ENCODE peak calls at places on chromosomes 11 and 22, in four cellular contexts. One of them, this sample, is unnamed.
A peak's percentile ranks its signal among the peaks of the same experiment; 100 is the strongest.

GRCh38 chr22:46068908-46069481 is 81.3 kb upstream of the PPARA start:
- DNase-seq in OCI-LY7: peak; percentile 13
- DNase-seq in IMR-90: peak; percentile 49
- DNase-seq in PC-3: peak; percentile 81
- DNase-seq in this sample: no peak

GRCh38 chr22:41596776-41597634 is 7.4 kb upstream of the PMM1 start:
- DNase-seq in OCI-LY7: peak; percentile 45
- DNase-seq in IMR-90: peak; percentile 37
- DNase-seq in PC-3: peak; percentile 48
- DNase-seq in this sample: peak; percentile 69

GRCh38 chr11:85115798-85116197 is 511.3 kb downstream of the DLG2 start:
- DNase-seq in PC-3: peak; percentile 72
- DNase-seq in OCI-LY7: no peak
- DNase-seq in IMR-90: no peak
- DNase-seq in this sample: peak; percentile 11

GRCh38 chr11:69008774-69009440 is 4.1 kb downstream of the MRGPRF start:
- DNase-seq in PC-3: peak; percentile 95
- DNase-seq in IMR-90: peak; percentile 99
- DNase-seq in OCI-LY7: no peak
- DNase-seq in this sample: peak; percentile 95

GRCh38 chr11:104163100-104164027 is 583 bp downstream of the PDGFD start:
- DNase-seq in OCI-LY7: peak; percentile 61
- DNase-seq in PC-3: no peak
- DNase-seq in IMR-90: peak; percentile 20
- DNase-seq in this sample: peak; percentile 38

GRCh38 chr11:69939551-69940245 is 120.5 kb upstream of the FGF3 start:
- DNase-seq in PC-3: no peak
- DNase-seq in OCI-LY7: no peak
- DNase-seq in IMR-90: peak; percentile 77
- DNase-seq in this sample: peak; percentile 72

GRCh38 chr11:128579790-128580504 is 7.4 kb downstream of the ETS1 start:
- DNase-seq in IMR-90: peak; percentile 79
- DNase-seq in OCI-LY7: no peak
- DNase-seq in PC-3: peak; percentile 51
- DNase-seq in this sample: no peak

GRCh38 chr11:87832216-87832615 is 343.0 kb downstream of the RAB38 start:
- DNase-seq in PC-3: peak; percentile 39
- DNase-seq in IMR-90: no peak
- DNase-seq in OCI-LY7: no peak
- DNase-seq in this sample: peak; percentile 5

GRCh38 chr11:111793863-111794262 is 27.7 kb upstream of the PPP2R1B start:
- DNase-seq in PC-3: peak; percentile 54
- DNase-seq in IMR-90: peak; percentile 47
- DNase-seq in OCI-LY7: no peak
- DNase-seq in this sample: no peak

GRCh38 chr11:71342951-71343827 is 90.8 kb upstream of the SHANK2 start:
- DNase-seq in PC-3: peak; percentile 75
- DNase-seq in IMR-90: peak; percentile 15
- DNase-seq in OCI-LY7: peak; percentile 62
- DNase-seq in this sample: peak; percentile 78

GRCh38 chr11:120052196-120052775 is 85.6 kb downstream of the TRIM29 start:
- DNase-seq in OCI-LY7: no peak
- DNase-seq in IMR-90: no peak
- DNase-seq in PC-3: no peak
- DNase-seq in this sample: no peak

GRCh38 chr22:43110927-43111623 is 525 bp downstream of the BIK start:
- DNase-seq in OCI-LY7: peak; percentile 89
- DNase-seq in PC-3: peak; percentile 35
- DNase-seq in IMR-90: no peak
- DNase-seq in this sample: peak; percentile 69

GRCh38 chr11:119011476-119011875 is 6.7 kb downstream of the RPS25 start:
- DNase-seq in OCI-LY7: no peak
- DNase-seq in PC-3: no peak
- DNase-seq in IMR-90: no peak
- DNase-seq in this sample: no peak

GRCh38 chr11:27721505-27722116 is 21.4 kb upstream of the BDNF start:
- DNase-seq in PC-3: no peak
- DNase-seq in OCI-LY7: no peak
- DNase-seq in IMR-90: no peak
- DNase-seq in this sample: no peak

GRCh38 chr11:90220391-90220790 is 2.5 kb downstream of the CHORDC1 start:
- DNase-seq in IMR-90: peak; percentile 72
- DNase-seq in OCI-LY7: no peak
- DNase-seq in PC-3: peak; percentile 76
- DNase-seq in this sample: no peak

GRCh38 chr11:84819128-84819527 is 808.0 kb downstream of the DLG2 start:
- DNase-seq in IMR-90: no peak
- DNase-seq in OCI-LY7: no peak
- DNase-seq in PC-3: peak; percentile 87
- DNase-seq in this sample: no peak

GRCh38 chr22:25364281-25364680 is 144.8 kb downstream of the CRYBB2 start:
- DNase-seq in IMR-90: no peak
- DNase-seq in OCI-LY7: no peak
- DNase-seq in PC-3: peak; percentile 8
- DNase-seq in this sample: no peak

GRCh38 chr11:8777907-8778767 is 95.5 kb downstream of the RPL27A start:
- DNase-seq in IMR-90: peak; percentile 71
- DNase-seq in OCI-LY7: peak; percentile 5
- DNase-seq in PC-3: no peak
- DNase-seq in this sample: peak; percentile 53

GRCh38 chr11:79174045-79175008 is 266.5 kb downstream of the TENM4 start:
- DNase-seq in IMR-90: peak; percentile 25
- DNase-seq in PC-3: no peak
- DNase-seq in OCI-LY7: no peak
- DNase-seq in this sample: no peak

GRCh38 chr22:48493733-48494132 is 1333.9 kb downstream of the BRD1 start:
- DNase-seq in IMR-90: no peak
- DNase-seq in PC-3: no peak
- DNase-seq in OCI-LY7: no peak
- DNase-seq in this sample: no peak

GRCh38 chr11:112219476-112220232 is 6.6 kb upstream of the PTS start:
- DNase-seq in OCI-LY7: peak; percentile 79
- DNase-seq in PC-3: peak; percentile 88
- DNase-seq in IMR-90: peak; percentile 81
- DNase-seq in this sample: peak; percentile 77

GRCh38 chr11:2390871-2391662 is 9.5 kb upstream of the TSSC4 start:
- DNase-seq in IMR-90: peak; percentile 78
- DNase-seq in PC-3: peak; percentile 34
- DNase-seq in OCI-LY7: peak; percentile 77
- DNase-seq in this sample: no peak

GRCh38 chr11:76680517-76681425 is 10.2 kb upstream of the LRRC32 start:
- DNase-seq in IMR-90: peak; percentile 66
- DNase-seq in OCI-LY7: peak; percentile 87
- DNase-seq in PC-3: peak; percentile 81
- DNase-seq in this sample: peak; percentile 89

GRCh38 chr22:47284360-47284759 is 521.9 kb downstream of the TBC1D22A start:
- DNase-seq in IMR-90: no peak
- DNase-seq in OCI-LY7: no peak
- DNase-seq in PC-3: no peak
- DNase-seq in this sample: no peak

GRCh38 chr22:32528984-32529982 is 54.7 kb downstream of the FBXO7 start:
- DNase-seq in IMR-90: peak; percentile 86
- DNase-seq in PC-3: peak; percentile 69
- DNase-seq in OCI-LY7: peak; percentile 56
- DNase-seq in this sample: peak; percentile 90

GRCh38 chr11:80637011-80637410 is 1196.2 kb upstream of the TENM4 start:
- DNase-seq in OCI-LY7: no peak
- DNase-seq in PC-3: no peak
- DNase-seq in IMR-90: no peak
- DNase-seq in this sample: no peak

GRCh38 chr11:33935466-33935865 is 43.6 kb upstream of the LMO2 start:
- DNase-seq in OCI-LY7: no peak
- DNase-seq in PC-3: no peak
- DNase-seq in IMR-90: no peak
- DNase-seq in this sample: no peak

GRCh38 chr22:17410576-17410975 is 41.3 kb downstream of the CECR2 start:
- DNase-seq in PC-3: no peak
- DNase-seq in IMR-90: no peak
- DNase-seq in OCI-LY7: no peak
- DNase-seq in this sample: no peak

GRCh38 chr22:17412232-17412631 is 43.0 kb downstream of the CECR2 start:
- DNase-seq in IMR-90: no peak
- DNase-seq in PC-3: no peak
- DNase-seq in OCI-LY7: no peak
- DNase-seq in this sample: no peak

GRCh38 chr22:17407643-17408042 is 38.4 kb downstream of the CECR2 start:
- DNase-seq in OCI-LY7: no peak
- DNase-seq in PC-3: no peak
- DNase-seq in IMR-90: no peak
- DNase-seq in this sample: no peak

GRCh38 chr22:17411213-17411612 is 42.0 kb downstream of the CECR2 start:
- DNase-seq in IMR-90: no peak
- DNase-seq in OCI-LY7: no peak
- DNase-seq in PC-3: no peak
- DNase-seq in this sample: no peak
- H3K4me2 ChIP-seq in IMR-90: no peak overlapping the region
- H3K4me2 ChIP-seq in OCI-LY7: no peak overlapping the region
- H3K4me2 ChIP-seq in PC-3: no peak overlapping the region
- H3K4me2 ChIP-seq in this sample: no peak overlapping the region

DNA sequence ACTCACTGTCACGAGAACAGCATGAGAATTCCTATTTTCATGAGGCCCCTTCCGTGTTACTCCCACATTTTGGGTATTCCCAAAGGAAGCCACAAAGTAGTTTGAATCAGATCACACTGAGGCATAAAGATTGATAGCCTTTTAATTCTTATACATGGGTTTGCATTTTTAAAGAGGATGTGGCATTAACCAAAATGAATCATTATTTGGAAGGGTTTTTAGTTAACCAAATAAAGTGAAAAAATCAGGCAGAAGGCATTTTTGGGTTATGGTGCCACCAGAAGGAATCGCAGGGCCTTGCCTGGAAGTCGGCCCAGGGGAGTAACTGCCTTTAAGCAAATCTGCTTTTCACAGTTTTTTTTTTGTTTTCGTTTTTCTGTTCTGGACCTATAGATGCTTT is 55.4 kb downstream of the HSD17B12 start:
- DNase-seq in PC-3: peak; percentile 83
- DNase-seq in OCI-LY7: no peak
- DNase-seq in IMR-90: peak; percentile 71
- DNase-seq in this sample: no peak
- H3K4me2 ChIP-seq in PC-3: peak overlapping the region; percentile 75
- H3K4me2 ChIP-seq in OCI-LY7: no peak overlapping the region
- H3K4me2 ChIP-seq in IMR-90: peak overlapping the region; percentile 34
- H3K4me2 ChIP-seq in this sample: no peak overlapping the region

GRCh38 chr11:115202061-115202460 is 302.2 kb downstream of the CADM1 start:
- DNase-seq in IMR-90: no peak
- DNase-seq in PC-3: no peak
- DNase-seq in OCI-LY7: no peak
- DNase-seq in this sample: no peak
- H3K4me2 ChIP-seq in IMR-90: no peak overlapping the region
- H3K4me2 ChIP-seq in PC-3: no peak overlapping the region
- H3K4me2 ChIP-seq in OCI-LY7: no peak overlapping the region
- H3K4me2 ChIP-seq in this sample: no peak overlapping the region

GRCh38 chr11:45296085-45296484 is 9.9 kb upstream of the SYT13 start:
- DNase-seq in IMR-90: no peak
- DNase-seq in PC-3: no peak
- DNase-seq in OCI-LY7: no peak
- DNase-seq in this sample: no peak

GRCh38 chr11:45300715-45301114 is 14.6 kb upstream of the SYT13 start:
- DNase-seq in IMR-90: no peak
- DNase-seq in PC-3: no peak
- DNase-seq in OCI-LY7: no peak
- DNase-seq in this sample: no peak

GRCh38 chr11:45301537-45302246 is 15.6 kb upstream of the SYT13 start:
- DNase-seq in IMR-90: no peak
- DNase-seq in PC-3: no peak
- DNase-seq in OCI-LY7: peak; percentile 21
- DNase-seq in this sample: no peak

GRCh38 chr11:45294499-45294898 is 8.4 kb upstream of the SYT13 start:
- DNase-seq in OCI-LY7: no peak
- DNase-seq in IMR-90: no peak
- DNase-seq in PC-3: no peak
- DNase-seq in this sample: no peak

GRCh38 chr11:45298718-45299117 is 12.6 kb upstream of the SYT13 start:
- DNase-seq in OCI-LY7: peak; percentile 72
- DNase-seq in IMR-90: no peak
- DNase-seq in PC-3: no peak
- DNase-seq in this sample: no peak
- H3K4me2 ChIP-seq in OCI-LY7: peak overlapping the region; percentile 50
- H3K4me2 ChIP-seq in IMR-90: no peak overlapping the region
- H3K4me2 ChIP-seq in PC-3: no peak overlapping the region
- H3K4me2 ChIP-seq in this sample: no peak overlapping the region

GRCh38 chr11:63940786-63941185 is 2.0 kb downstream of the NAA40 start:
- DNase-seq in OCI-LY7: peak; percentile 43
- DNase-seq in IMR-90: no peak
- DNase-seq in PC-3: no peak
- DNase-seq in this sample: no peak
- H3K4me2 ChIP-seq in OCI-LY7: peak overlapping the region; percentile 99
- H3K4me2 ChIP-seq in IMR-90: no peak overlapping the region
- H3K4me2 ChIP-seq in PC-3: peak overlapping the region; percentile 100
- H3K4me2 ChIP-seq in this sample: no peak overlapping the region

GRCh38 chr11:10317776-10318526 is 13.1 kb downstream of the ADM start:
- DNase-seq in OCI-LY7: peak; percentile 86
- DNase-seq in IMR-90: no peak
- DNase-seq in PC-3: no peak
- DNase-seq in this sample: no peak

GRCh38 chr11:10318527-10318802 is 13.6 kb downstream of the ADM start:
- DNase-seq in OCI-LY7: peak; percentile 82
- DNase-seq in IMR-90: no peak
- DNase-seq in PC-3: no peak
- DNase-seq in this sample: no peak

GRCh38 chr11:10319691-10320090 is 14.8 kb downstream of the ADM start:
- DNase-seq in IMR-90: no peak
- DNase-seq in PC-3: no peak
- DNase-seq in OCI-LY7: no peak
- DNase-seq in this sample: no peak

GRCh38 chr11:10322401-10322800 is 17.5 kb downstream of the ADM start:
- DNase-seq in OCI-LY7: no peak
- DNase-seq in PC-3: no peak
- DNase-seq in IMR-90: no peak
- DNase-seq in this sample: no peak

GRCh38 chr11:10320164-10320563 is 15.3 kb downstream of the ADM start:
- DNase-seq in OCI-LY7: no peak
- DNase-seq in PC-3: no peak
- DNase-seq in IMR-90: no peak
- DNase-seq in this sample: no peak
- H3K4me2 ChIP-seq in OCI-LY7: peak overlapping the region; percentile 61
- H3K4me2 ChIP-seq in PC-3: no peak overlapping the region
- H3K4me2 ChIP-seq in IMR-90: no peak overlapping the region
- H3K4me2 ChIP-seq in this sample: no peak overlapping the region

GRCh38 chr22:40204331-40205116 is 26.8 kb downstream of the TNRC6B start:
- DNase-seq in IMR-90: peak; percentile 73
- DNase-seq in OCI-LY7: no peak
- DNase-seq in PC-3: no peak
- DNase-seq in this sample: no peak
- H3K4me2 ChIP-seq in IMR-90: peak overlapping the region; percentile 12
- H3K4me2 ChIP-seq in OCI-LY7: peak overlapping the region; percentile 64
- H3K4me2 ChIP-seq in PC-3: no peak overlapping the region
- H3K4me2 ChIP-seq in this sample: peak overlapping the region; percentile 28

GRCh38 chr22:44246615-44247326 is 66.0 kb downstream of the SHISAL1 start:
- DNase-seq in PC-3: no peak
- DNase-seq in IMR-90: no peak
- DNase-seq in OCI-LY7: no peak
- DNase-seq in this sample: no peak
- H3K4me2 ChIP-seq in PC-3: no peak overlapping the region
- H3K4me2 ChIP-seq in IMR-90: no peak overlapping the region
- H3K4me2 ChIP-seq in OCI-LY7: no peak overlapping the region
- H3K4me2 ChIP-seq in this sample: no peak overlapping the region

GRCh38 chr11:75320046-75320618 is 31.3 kb downstream of the ARRB1 start:
- DNase-seq in PC-3: no peak
- DNase-seq in OCI-LY7: no peak
- DNase-seq in IMR-90: no peak
- DNase-seq in this sample: no peak
- H3K4me2 ChIP-seq in PC-3: no peak overlapping the region
- H3K4me2 ChIP-seq in OCI-LY7: no peak overlapping the region
- H3K4me2 ChIP-seq in IMR-90: no peak overlapping the region
- H3K4me2 ChIP-seq in this sample: no peak overlapping the region

This sample was measured in hepatocyte.